ENCODE peak calls at places on chromosome 19, in four cellular contexts. E, D, I and L are unnamed samples.

GRCh38 chr19:45515081-45515624 is 7.9 kb downstream of the VASP start:
- DNase-seq in E (peak), D (no peak), I (peak), L (peak)

GRCh38 chr19:8212212-8212611 is 3.0 kb downstream of the CERS4 start:
- DNase-seq in E (no peak), D (no peak), I (no peak), L (no peak)

GRCh38 chr19:18650468-18651001 is 13.7 kb downstream of the KLHL26 start:
- DNase-seq in E (no peak), I (no peak), D (no peak), L (no peak)

GRCh38 chr19:19050731-19051130 is 13.1 kb upstream of the SLC25A42 start:
- DNase-seq in I (no peak), E (no peak), D (no peak), L (no peak)

GRCh38 chr19:55376381-55376933 is at the start of gene TMEM190:
- DNase-seq in E (no peak), D (peak), I (no peak), L (peak)

GRCh38 chr19:11425719-11426457 is 6.8 kb upstream of the RGL3 start:
- DNase-seq in E (no peak), D (peak), I (no peak), L (peak)

GRCh38 chr19:6099633-6100032 is 10.7 kb downstream of the RFX2 start:
- DNase-seq in E (no peak), I (no peak), D (no peak), L (no peak)

GRCh38 chr19:18948976-18949356 is 7.9 kb upstream of the HOMER3 start:
- DNase-seq in D (no peak), I (no peak), E (no peak), L (no peak)

GRCh38 chr19:3407556-3408516 is 41.5 kb downstream of the NFIC start:
- DNase-seq in E (no peak), I (peak), D (no peak), L (no peak)

GRCh38 chr19:57103573-57104277 is 16.1 kb upstream of the USP29 start:
- DNase-seq in D (peak), I (peak), E (peak), L (peak)

GRCh38 chr19:47881757-47882156 is 4.4 kb downstream of the SULT2A1 start:
- DNase-seq in E (no peak), I (no peak), D (no peak), L (peak)

GRCh38 chr19:35123573-35123972 is 8.0 kb downstream of the FXYD3 start:
- DNase-seq in I (no peak), E (no peak), D (no peak), L (no peak)

GRCh38 chr19:46489445-46490272 is 6.0 kb downstream of the PNMA8B start:
- DNase-seq in D (peak), E (no peak), I (no peak), L (peak)

GRCh38 chr19:41128692-41129091 is 14.5 kb downstream of the CYP2F1 start:
- DNase-seq in I (no peak), D (no peak), E (no peak), L (no peak)

GRCh38 chr19:29381353-29382203 is 144.2 kb upstream of the VSTM2B start:
- DNase-seq in D (no peak), E (no peak), I (no peak), L (no peak)

GRCh38 chr19:44908836-44909201 is 3.2 kb downstream of the APOE start:
- DNase-seq in E (no peak), D (peak), I (no peak), L (no peak)

GRCh38 chr19:55703790-55704215 is 28.8 kb downstream of the EPN1 start:
- DNase-seq in I (no peak), E (no peak), D (peak), L (peak)

GRCh38 chr19:45311640-45312039 is 11.0 kb downstream of the CKM start:
- DNase-seq in E (no peak), D (no peak), I (peak), L (no peak)

GRCh38 chr19:19537321-19538048 is 580 bp upstream of the CILP2 start:
- DNase-seq in I (no peak), E (no peak), D (no peak), L (no peak)

GRCh38 chr19:41753159-41753558 is 2.2 kb upstream of the CEACAM6 start:
- DNase-seq in D (peak), E (no peak), I (peak), L (peak)

DNA sequence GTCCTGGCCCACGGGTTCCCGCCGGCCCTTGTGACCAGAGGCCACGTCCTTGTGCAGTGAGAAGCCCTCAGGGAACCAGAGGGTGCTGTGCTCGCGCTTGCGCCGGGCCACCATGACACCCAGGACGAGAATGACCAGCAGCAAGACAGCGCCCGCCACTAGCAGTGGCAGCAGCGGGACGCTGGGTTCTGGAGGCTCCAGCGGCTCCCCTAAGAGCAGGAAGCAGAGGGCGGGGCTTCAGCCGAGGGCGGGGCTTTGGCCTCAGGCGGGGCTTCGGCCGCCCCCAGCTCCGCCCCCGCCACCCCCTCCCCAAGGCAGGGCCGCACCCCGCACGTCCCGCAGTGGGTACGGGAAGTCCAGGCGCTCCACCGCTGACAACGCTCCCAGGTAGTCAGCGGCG is 30.4 kb downstream of the NOTCH3 start:
- DNase-seq in E (no peak), I (no peak), D (no peak), L (peak)
- TF ChIP-seq FOXM1 in E (no peak), I (no peak), D (no peak), L (no peak)

GRCh38 chr19:49801966-49802661 is 11.0 kb downstream of the FUZ start:
- DNase-seq in I (no peak), D (peak), E (no peak), L (no peak)
- TF ChIP-seq CHD2 in I (no peak), D (peak), E (no peak), L (peak)

GRCh38 chr19:16293133-16294085 is 31.2 kb upstream of the KLF2 start:
- DNase-seq in D (no peak), I (no peak), E (no peak), L (peak)
- TF ChIP-seq FOXM1 in D (no peak), I (no peak), E (no peak), L (no peak)

GRCh38 chr19:4589579-4590410 is 30.3 kb upstream of the SEMA6B start:
- DNase-seq in I (peak), E (no peak), D (peak), L (peak)
- TF ChIP-seq CHD2 in I (no peak), E (no peak), D (no peak), L (no peak)

GRCh38 chr19:33798701-33799111 is 2.0 kb downstream of the KCTD15 start:
- DNase-seq in E (no peak), I (no peak), D (peak), L (no peak)

GRCh38 chr19:33799507-33799906 is 2.8 kb downstream of the KCTD15 start:
- DNase-seq in D (peak), I (no peak), E (no peak), L (no peak)

GRCh38 chr19:33796164-33797100 is at the start of gene KCTD15:
- DNase-seq in D (peak), I (no peak), E (no peak), L (peak)

GRCh38 chr19:33800012-33800680 is 3.5 kb downstream of the KCTD15 start:
- DNase-seq in I (no peak), E (no peak), D (peak), L (no peak)

DNA sequence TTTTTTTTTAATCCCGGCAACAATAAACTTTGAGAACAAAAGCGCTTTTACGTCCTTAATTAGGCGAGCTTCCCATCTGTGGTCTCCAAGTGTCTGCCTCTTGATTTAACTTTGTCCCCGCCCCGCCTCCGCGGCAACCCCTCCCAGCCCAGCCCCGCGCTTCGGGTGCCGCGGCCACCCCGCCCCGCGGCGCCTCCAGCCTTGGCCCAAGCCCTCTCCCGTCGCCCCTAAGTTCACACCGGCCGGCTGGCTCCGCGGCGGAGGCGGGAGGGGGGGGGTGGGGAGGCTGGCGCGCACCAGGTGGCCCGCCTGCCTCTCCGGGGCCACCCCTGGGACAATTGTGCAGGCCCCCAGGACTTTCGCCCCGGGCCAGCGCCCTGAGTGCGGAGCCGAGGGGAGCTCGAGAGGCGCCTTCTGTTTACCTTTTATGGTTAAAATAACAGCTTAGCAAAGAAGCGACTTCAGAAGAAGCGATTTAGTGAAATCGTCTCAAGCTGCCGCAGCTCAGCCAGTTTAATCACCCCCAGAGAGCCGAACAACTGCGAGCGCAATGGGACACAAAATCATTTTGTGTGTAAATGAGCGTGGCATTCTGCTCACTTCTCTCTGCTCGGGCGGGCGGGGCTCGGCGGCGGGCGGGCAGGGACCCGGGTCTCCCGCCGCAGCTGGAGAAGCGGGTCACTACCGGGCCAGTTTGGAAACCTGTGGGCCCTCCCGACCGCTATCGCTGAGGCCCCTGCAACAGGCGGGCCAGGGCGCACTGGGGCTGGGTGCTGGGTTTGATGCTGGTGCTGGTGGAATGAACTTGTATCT is 1.4 kb downstream of the KCTD15 start:
- DNase-seq in D (peak), E (no peak), I (no peak), L (peak)
- TF ChIP-seq FOXM1 in D (no peak), E (no peak), I (no peak), L (no peak)

GRCh38 chr19:51807925-51808324 is 13.0 kb downstream of the FPR3 start:
- DNase-seq in I (no peak), E (no peak), D (no peak), L (no peak)

GRCh38 chr19:51811344-51811743 is 16.4 kb downstream of the FPR3 start:
- DNase-seq in E (no peak), D (no peak), I (no peak), L (no peak)

GRCh38 chr19:51810228-51810627 is 15.3 kb downstream of the FPR3 start:
- DNase-seq in D (no peak), I (peak), E (no peak), L (peak)

GRCh38 chr19:51808333-51808986 is 13.5 kb downstream of the FPR3 start:
- DNase-seq in D (peak), E (no peak), I (peak), L (no peak)

GRCh38 chr19:51809787-51810186 is 14.8 kb downstream of the FPR3 start:
- DNase-seq in I (peak), D (no peak), E (no peak), L (no peak)
- TF ChIP-seq CHD2 in I (no peak), D (no peak), E (no peak), L (no peak)

GRCh38 chr19:54329476-54330165 is 9.3 kb downstream of the LILRA4 start:
- DNase-seq in I (no peak), E (no peak), D (no peak), L (no peak)

GRCh38 chr19:54324071-54324470 is 11.1 kb upstream of the LILRA5 start:
- DNase-seq in E (no peak), D (no peak), I (no peak), L (no peak)

GRCh38 chr19:54325631-54326030 is 12.7 kb upstream of the LILRA5 start:
- DNase-seq in E (no peak), I (no peak), D (no peak), L (no peak)

GRCh38 chr19:54320271-54320670 is 7.3 kb upstream of the LILRA5 start:
- DNase-seq in E (no peak), D (no peak), I (no peak), L (no peak)

GRCh38 chr19:54325194-54325621 is 12.2 kb upstream of the LILRA5 start:
- DNase-seq in E (no peak), D (peak), I (peak), L (peak)
- TF ChIP-seq FOXM1 in E (no peak), D (no peak), I (no peak), L (no peak)

GRCh38 chr19:1672038-1672768 is 19.8 kb upstream of the TCF3 start:
- DNase-seq in I (no peak), D (peak), E (no peak), L (peak)
- TF ChIP-seq CHD2 in I (no peak), D (no peak), E (no peak), L (no peak)